ENCODE peak calls at places on chromosomes 13 and 19, in seven cellular contexts. Y is HCT116; F is T-cell; O is EL; M is HFFc6; C is activated T-helper 2 cell treated with anti-CD3 and anti-CD28 coated beads, Interferon-gamma antibody, Interleukin-2, Interleukin-4, amounts not matched to agents 10 μg/mL and 5 μg/mL and 100 μg/mL, durations not matched to agents 14 hours and 24 hours and 36 hours; B is NCI-H460. R is an unnamed sample.

GRCh38 chr19:2428027-2428690 is 773 bp upstream of the TIMM13 start:
- DNase-seq in Y (no peak), F (no peak), O (no peak), M (no peak), C (no peak), B (no peak), R (no peak)

GRCh38 chr13:32031815-32032345 is 306 bp downstream of the FRY start:
- DNase-seq in Y (no peak), F (no peak), O (no peak), M (no peak), C (no peak), B (no peak), R (peak; percentile 7)

GRCh38 chr19:32361574-32362317 is 16.3 kb downstream of the ZNF507 start:
- DNase-seq in Y (no peak), F (no peak), O (no peak), M (no peak), C (no peak), B (no peak), R (no peak)

GRCh38 chr13:28820099-28821051 is at the start of gene MTUS2:
- DNase-seq in Y (no peak), F (no peak), O (no peak), M (no peak), C (no peak), B (no peak), R (peak; percentile 57)

GRCh38 chr19:4375620-4376228 is 24.6 kb downstream of the SH3GL1 start:
- DNase-seq in Y (no peak), F (no peak), O (peak; percentile 87), M (peak; percentile 82), C (no peak), B (peak; percentile 64), R (peak; percentile 70)

GRCh38 chr19:47679922-47680857 is 33.0 kb upstream of the EHD2 start:
- DNase-seq in Y (no peak), F (no peak), O (no peak), M (no peak), C (no peak), B (no peak), R (no peak)

GRCh38 chr19:21022996-21023395 is 2.5 kb downstream of the ZNF430 start:
- DNase-seq in Y (peak; percentile 68), F (no peak), O (peak; percentile 60), M (peak; percentile 48), C (peak; percentile 9), B (no peak), R (no peak)

GRCh38 chr13:106524108-106524507 is 11.4 kb downstream of the EFNB2 start:
- DNase-seq in Y (no peak), F (no peak), O (no peak), M (no peak), C (no peak), B (no peak), R (no peak)

GRCh38 chr13:21458457-21458815 is 667 bp downstream of the ZDHHC20 start:
- DNase-seq in Y (no peak), F (peak; percentile 20), O (peak; percentile 24), M (no peak), C (peak; percentile 37), B (no peak), R (peak; percentile 60)

GRCh38 chr19:48926909-48927308 is 6.6 kb upstream of the DHDH start:
- DNase-seq in Y (peak; percentile 75), F (no peak), O (peak; percentile 95), M (peak; percentile 96), C (no peak), B (no peak), R (no peak)

GRCh38 chr13:96925869-96926628 is 68.2 kb downstream of the OXGR1 start:
- DNase-seq in Y (no peak), F (no peak), O (no peak), M (no peak), C (no peak), B (no peak), R (no peak)

GRCh38 chr13:93861818-93862217 is 617.7 kb downstream of the DCT start:
- DNase-seq in Y (no peak), F (no peak), O (peak; percentile 69), M (peak; percentile 66), C (no peak), B (peak; percentile 40), R (no peak)

GRCh38 chr13:98535501-98536357 is 41.2 kb downstream of the STK24 start:
- DNase-seq in Y (no peak), F (no peak), O (no peak), M (no peak), C (no peak), B (no peak), R (no peak)

GRCh38 chr19:4319067-4319718 is 14.8 kb downstream of the FSD1 start:
- DNase-seq in Y (no peak), F (no peak), O (no peak), M (no peak), C (no peak), B (no peak), R (no peak)

GRCh38 chr13:29908411-29908810 is 58.0 kb upstream of the UBL3 start:
- DNase-seq in Y (no peak), F (no peak), O (peak; percentile 84), M (peak; percentile 47), C (no peak), B (no peak), R (no peak)

GRCh38 chr13:113009743-113010509 is 40.9 kb downstream of the MCF2L start:
- DNase-seq in Y (no peak), F (no peak), O (no peak), M (no peak), C (no peak), B (no peak), R (no peak)

GRCh38 chr13:38176664-38177063 is 173.0 kb upstream of the UFM1 start:
- DNase-seq in Y (no peak), F (no peak), O (no peak), M (no peak), C (no peak), B (no peak), R (no peak)

GRCh38 chr19:42985588-42985987 is 40.7 kb downstream of the PSG11 start:
- DNase-seq in Y (no peak), F (no peak), O (no peak), M (no peak), C (no peak), B (no peak), R (no peak)

GRCh38 chr13:19172007-19172646 is 9.5 kb downstream of the TUBA3C start:
- DNase-seq in Y (no peak), F (no peak), O (no peak), M (no peak), C (no peak), B (no peak), R (no peak)

GRCh38 chr13:21637296-21637695 is 33.3 kb upstream of the MICU2 start:
- DNase-seq in Y (peak; percentile 94), F (no peak), O (peak; percentile 53), M (peak; percentile 52), C (no peak), B (no peak), R (peak; percentile 5)

GRCh38 chr13:26601669-26602068 is 44.2 kb downstream of the WASF3 start:
- DNase-seq in Y (no peak), F (no peak), O (peak; percentile 82), M (peak; percentile 76), C (no peak), B (no peak), R (peak; percentile 5)

GRCh38 chr19:6499052-6499790 is 2.9 kb downstream of the TUBB4A start:
- DNase-seq in Y (no peak), F (no peak), O (no peak), M (no peak), C (no peak), B (no peak), R (no peak)

GRCh38 chr13:110957181-110957884 is 42.5 kb upstream of the ANKRD10 start:
- DNase-seq in Y (peak; percentile 69), F (no peak), O (peak; percentile 13), M (peak; percentile 29), C (no peak), B (no peak), R (no peak)

GRCh38 chr19:5045956-5046338 is 77.0 kb downstream of the KDM4B start:
- DNase-seq in Y (no peak), F (no peak), O (no peak), M (no peak), C (no peak), B (no peak), R (no peak)

GRCh38 chr19:55606817-55607216 is 1.4 kb downstream of the ZNF865 start:
- DNase-seq in Y (no peak), F (no peak), O (no peak), M (no peak), C (no peak), B (no peak), R (no peak)

GRCh38 chr13:49667773-49668172 is 23.5 kb downstream of the EBPL start:
- DNase-seq in Y (no peak), F (no peak), O (peak; percentile 62), M (no peak), C (no peak), B (no peak), R (no peak)

GRCh38 chr19:56838930-56839664 is 1.4 kb downstream of the PEG3 start:
- DNase-seq in Y (no peak), F (no peak), O (no peak), M (no peak), C (no peak), B (no peak), R (peak; percentile 37)

GRCh38 chr19:1624458-1624857 is 19.2 kb upstream of the UQCR11 start:
- DNase-seq in Y (peak; percentile 43), F (peak; percentile 49), O (peak; percentile 27), M (no peak), C (peak; percentile 28), B (peak; percentile 18), R (peak; percentile 84)

GRCh38 chr19:1992759-1993260 is 22.7 kb downstream of the BTBD2 start:
- DNase-seq in Y (no peak), F (no peak), O (no peak), M (no peak), C (no peak), B (no peak), R (no peak)

GRCh38 chr13:111845621-111846351 is 221.2 kb upstream of the SOX1 start:
- DNase-seq in Y (no peak), F (no peak), O (no peak), M (no peak), C (no peak), B (no peak), R (no peak)

GRCh38 chr13:33606692-33607091 is 211.3 kb upstream of the RFC3 start:
- DNase-seq in Y (no peak), F (no peak), O (peak; percentile 12), M (no peak), C (no peak), B (peak; percentile 19), R (no peak)